ENCODE peak calls at places on chromosomes 5 and 9, in five cellular contexts. N, A, F, X and W are unnamed samples.

GRCh38 chr5:43191740-43192557 is at the start of gene NIM1K:
- DNase-seq in N (peak), F (no peak), A (peak), X (peak), W (peak)

GRCh38 chr5:113447651-113448050 is 12.9 kb upstream of the TSSK1B start:
- DNase-seq in X (no peak), F (no peak), A (no peak), N (no peak), W (no peak)

GRCh38 chr5:107968998-107969397 is 298.3 kb upstream of the EFNA5 start:
- DNase-seq in N (no peak), F (peak), A (no peak), X (no peak), W (no peak)

GRCh38 chr9:74521009-74521408 is 23.9 kb downstream of the RORB start:
- DNase-seq in A (no peak), X (no peak), N (no peak), F (no peak), W (no peak)

GRCh38 chr5:130116972-130117371 is 212.7 kb downstream of the CHSY3 start:
- DNase-seq in A (no peak), N (no peak), F (no peak), X (no peak), W (no peak)

GRCh38 chr9:113160571-113160970 is 9.8 kb downstream of the SLC31A2 start:
- DNase-seq in F (no peak), N (no peak), X (no peak), A (no peak), W (no peak)

GRCh38 chr9:4517274-4517673 is 27.0 kb downstream of the SLC1A1 start:
- DNase-seq in N (no peak), F (peak), A (no peak), X (no peak), W (no peak)

GRCh38 chr5:112977440-112977861 is 853 bp downstream of the DCP2 start:
- DNase-seq in X (no peak), N (no peak), A (no peak), F (no peak), W (no peak)

GRCh38 chr9:95014917-95015316 is 288.4 kb downstream of the AOPEP start:
- DNase-seq in A (no peak), F (no peak), N (no peak), X (no peak), W (no peak)

GRCh38 chr9:110655723-110656641 is 12.6 kb upstream of the MUSK start:
- DNase-seq in F (peak), X (no peak), N (no peak), A (no peak), W (no peak)

GRCh38 chr5:170408189-170408588 is 19.0 kb upstream of the KCNMB1 start:
- DNase-seq in F (no peak), A (no peak), N (no peak), X (no peak), W (no peak)

GRCh38 chr9:37035472-37036236 is 1.6 kb upstream of the PAX5 start:
- DNase-seq in F (no peak), X (no peak), A (peak), N (no peak), W (no peak)

GRCh38 chr9:114893622-114894021 is 36.8 kb downstream of the TNFSF8 start:
- DNase-seq in F (no peak), A (no peak), X (no peak), N (no peak), W (no peak)

GRCh38 chr9:109483771-109484442 is 14.2 kb downstream of the PTPN3 start:
- DNase-seq in F (no peak), N (no peak), A (no peak), X (no peak), W (no peak)

DNA sequence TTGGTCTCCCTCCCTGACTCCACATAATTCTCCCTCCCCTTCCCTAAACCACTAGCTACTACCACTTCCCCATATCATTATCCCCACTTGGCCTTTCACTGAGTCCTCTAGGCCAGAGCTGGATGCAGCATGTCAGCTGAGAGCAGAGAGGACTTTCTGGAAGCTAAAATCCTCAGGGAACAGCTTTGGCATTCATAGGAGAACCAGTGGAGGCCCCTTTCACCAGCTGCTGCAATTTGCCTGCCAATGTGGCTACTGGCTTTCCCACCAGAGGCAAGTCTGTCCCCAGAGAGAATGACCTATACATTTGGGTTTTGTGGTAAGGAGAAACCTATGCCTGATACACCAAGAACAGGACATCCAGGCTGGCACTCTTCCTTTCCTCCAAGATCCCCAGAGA is 14.4 kb downstream of the FAM219A start:
- DNase-seq in X (no peak), F (no peak), A (no peak), N (no peak), W (no peak)
- H3K27ac ChIP-seq in X (no peak), F (no peak), A (no peak), N (no peak), W (no peak)

GRCh38 chr5:38556115-38556598 is 289 bp downstream of the LIFR start:
- DNase-seq in A (no peak), F (peak), X (no peak), N (no peak), W (no peak)

GRCh38 chr5:38556599-38557308 is at the start of gene LIFR:
- DNase-seq in A (peak), X (peak), F (peak), N (peak), W (peak)

GRCh38 chr5:38557792-38558191 is 1.3 kb upstream of the LIFR start:
- DNase-seq in A (no peak), X (no peak), N (no peak), F (no peak), W (no peak)

GRCh38 chr5:38555354-38556114 is 912 bp downstream of the LIFR start:
- DNase-seq in F (no peak), N (no peak), A (no peak), X (no peak), W (no peak)

DNA sequence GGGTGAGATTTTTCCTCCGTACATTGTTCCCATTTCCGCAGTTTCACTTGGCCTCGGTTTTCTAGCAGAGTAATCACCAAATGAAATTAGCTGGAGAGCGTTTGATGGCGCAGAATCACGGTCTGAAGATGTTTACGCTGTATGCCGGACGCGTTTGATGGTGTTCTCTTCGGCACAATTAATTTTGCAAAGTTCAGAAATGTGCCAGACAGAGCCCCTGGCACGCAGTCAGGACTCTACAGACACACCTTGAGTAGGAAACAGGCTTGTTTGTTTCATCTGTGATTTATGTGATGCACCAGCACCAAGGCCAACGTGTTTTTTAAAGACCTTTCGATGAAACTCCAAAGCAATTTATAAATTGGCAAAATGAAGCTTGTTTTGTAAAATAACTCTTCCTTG is 864 bp upstream of the LIFR start:
- DNase-seq in F (no peak), N (no peak), X (peak), A (no peak), W (no peak)
- H3K27ac ChIP-seq in F (peak), N (peak), X (peak), A (peak), W (peak)

DNA sequence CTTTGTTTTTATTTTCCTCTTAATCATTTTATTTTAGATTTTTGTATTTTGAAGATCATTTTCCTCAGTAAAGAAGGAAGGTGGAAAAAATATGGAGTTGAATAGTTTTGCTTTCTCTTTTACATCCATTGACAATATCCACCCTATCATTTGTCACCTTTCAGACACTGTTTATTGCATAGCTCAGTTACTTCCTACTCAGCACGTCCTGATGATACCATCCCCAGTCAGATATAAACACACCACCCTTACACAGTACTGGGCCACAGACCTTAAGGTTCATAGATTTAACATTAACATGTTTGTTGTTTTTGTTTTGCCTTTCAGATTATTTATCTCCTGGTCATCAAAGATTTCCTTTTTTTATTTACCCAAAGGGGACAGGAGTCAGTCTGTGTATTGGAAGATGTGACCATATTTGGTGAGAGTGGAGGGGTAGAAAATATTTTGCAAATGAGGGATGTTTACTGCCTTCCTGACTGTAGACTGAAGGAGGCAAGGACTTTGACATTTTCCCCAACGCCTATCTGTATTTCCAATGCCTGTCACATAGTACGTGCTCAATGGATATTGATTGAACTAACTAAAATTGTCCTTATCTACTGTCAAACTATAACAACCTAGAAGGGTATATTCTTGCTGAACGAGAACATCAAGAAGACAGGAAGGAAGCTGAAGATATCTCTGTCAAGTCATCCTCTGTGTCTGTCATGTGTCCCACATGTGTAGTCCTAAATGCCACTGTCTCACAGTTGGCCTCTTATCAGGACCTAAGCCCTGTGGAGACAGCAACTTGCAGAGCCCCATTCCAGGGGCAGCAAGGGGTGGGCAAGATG is 15.6 kb downstream of the STX17 start:
- DNase-seq in A (no peak), X (no peak), F (no peak), N (no peak), W (no peak)
- H3K27ac ChIP-seq in A (no peak), X (no peak), F (no peak), N (no peak), W (no peak)

DNA sequence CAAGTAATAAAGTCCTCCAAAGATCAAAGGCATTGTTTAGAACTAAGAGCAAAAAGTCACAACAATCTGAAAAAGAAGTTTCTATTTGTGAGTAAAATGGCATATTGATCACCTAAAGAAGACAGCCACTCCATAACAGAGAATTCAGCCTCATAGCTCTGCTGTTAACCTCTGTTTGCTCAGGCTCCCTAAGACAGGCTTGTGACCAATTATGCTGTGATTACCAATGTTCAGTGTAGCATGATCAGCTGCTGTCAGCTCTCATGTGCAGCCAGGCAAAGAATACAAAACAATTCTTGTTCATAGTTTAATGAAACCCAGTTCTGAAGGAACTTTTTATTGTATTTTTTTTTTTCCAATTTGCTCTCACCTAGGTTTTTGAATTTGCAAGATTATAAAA is 57.1 kb upstream of the MROH2B start:
- DNase-seq in X (no peak), A (no peak), F (no peak), N (no peak), W (no peak)
- H3K27ac ChIP-seq in X (no peak), A (no peak), F (no peak), N (no peak), W (no peak)